ENCODE peak calls at places on chromosomes 1 and 21, in nine cellular contexts. One of them, this sample, is unnamed.
A peak's percentile ranks its signal among the peaks of the same experiment; 100 is the strongest.

GRCh38 chr1:31811605-31812004 is 4.2 kb downstream of the SPOCD1 start:
- DNase-seq in AG09319: peak; percentile 29
- DNase-seq in neural crest cell: peak; percentile 46
- DNase-seq in CD4-positive, alpha-beta T cell: no peak
- DNase-seq in AG04450: no peak
- DNase-seq in kidney: peak; percentile 45
- DNase-seq in heart left ventricle: no peak
- DNase-seq in PC-3: no peak
- DNase-seq in H9: peak; percentile 71
- DNase-seq in this sample: no peak

GRCh38 chr1:190484045-190484444 is 6.4 kb upstream of the BRINP3 start:
- DNase-seq in AG09319: no peak
- DNase-seq in neural crest cell: no peak
- DNase-seq in CD4-positive, alpha-beta T cell: no peak
- DNase-seq in AG04450: no peak
- DNase-seq in kidney: no peak
- DNase-seq in heart left ventricle: no peak
- DNase-seq in PC-3: no peak
- DNase-seq in H9: no peak
- DNase-seq in this sample: no peak

GRCh38 chr1:151347523-151348246 is 633 bp upstream of the RFX5 start:
- DNase-seq in AG09319: no peak
- DNase-seq in neural crest cell: no peak
- DNase-seq in CD4-positive, alpha-beta T cell: no peak
- DNase-seq in AG04450: no peak
- DNase-seq in kidney: no peak
- DNase-seq in heart left ventricle: no peak
- DNase-seq in PC-3: no peak
- DNase-seq in H9: no peak
- DNase-seq in this sample: no peak

GRCh38 chr1:1085171-1085841 is 11.2 kb upstream of the RNF223 start:
- DNase-seq in AG09319: no peak
- DNase-seq in neural crest cell: no peak
- DNase-seq in CD4-positive, alpha-beta T cell: no peak
- DNase-seq in AG04450: no peak
- DNase-seq in kidney: peak; percentile 64
- DNase-seq in heart left ventricle: no peak
- DNase-seq in PC-3: no peak
- DNase-seq in H9: no peak
- DNase-seq in this sample: no peak

GRCh38 chr1:205998457-205999241 is 4.5 kb downstream of the RAB7B start:
- DNase-seq in AG09319: no peak
- DNase-seq in neural crest cell: no peak
- DNase-seq in CD4-positive, alpha-beta T cell: no peak
- DNase-seq in AG04450: no peak
- DNase-seq in kidney: no peak
- DNase-seq in heart left ventricle: peak; percentile 63
- DNase-seq in PC-3: no peak
- DNase-seq in H9: no peak
- DNase-seq in this sample: peak; percentile 77

GRCh38 chr1:200428482-200429205 is 18.8 kb upstream of the ZNF281 start:
- DNase-seq in AG09319: no peak
- DNase-seq in neural crest cell: no peak
- DNase-seq in CD4-positive, alpha-beta T cell: no peak
- DNase-seq in AG04450: no peak
- DNase-seq in kidney: no peak
- DNase-seq in heart left ventricle: no peak
- DNase-seq in PC-3: peak; percentile 62
- DNase-seq in H9: no peak
- DNase-seq in this sample: no peak

GRCh38 chr1:230286890-230287269 is 139.3 kb downstream of the PGBD5 start:
- DNase-seq in AG09319: no peak
- DNase-seq in neural crest cell: no peak
- DNase-seq in CD4-positive, alpha-beta T cell: no peak
- DNase-seq in AG04450: no peak
- DNase-seq in kidney: peak; percentile 41
- DNase-seq in heart left ventricle: no peak
- DNase-seq in PC-3: no peak
- DNase-seq in H9: no peak
- DNase-seq in this sample: no peak

GRCh38 chr1:160607051-160608032 is 28.0 kb upstream of the CD84 start:
- DNase-seq in AG09319: peak; percentile 7
- DNase-seq in neural crest cell: peak; percentile 22
- DNase-seq in CD4-positive, alpha-beta T cell: peak; percentile 41
- DNase-seq in AG04450: peak; percentile 41
- DNase-seq in kidney: no peak
- DNase-seq in heart left ventricle: no peak
- DNase-seq in PC-3: peak; percentile 88
- DNase-seq in H9: peak; percentile 53
- DNase-seq in this sample: no peak

GRCh38 chr1:176880954-176881595 is 283.4 kb downstream of the ASTN1 start:
- DNase-seq in AG09319: peak; percentile 25
- DNase-seq in neural crest cell: peak; percentile 87
- DNase-seq in CD4-positive, alpha-beta T cell: peak; percentile 16
- DNase-seq in AG04450: peak; percentile 45
- DNase-seq in kidney: peak; percentile 77
- DNase-seq in heart left ventricle: peak; percentile 71
- DNase-seq in PC-3: peak; percentile 76
- DNase-seq in H9: peak; percentile 81
- DNase-seq in this sample: peak; percentile 42

GRCh38 chr1:187877220-187877619 is 1048.5 kb downstream of the PLA2G4A start:
- DNase-seq in AG09319: no peak
- DNase-seq in neural crest cell: no peak
- DNase-seq in CD4-positive, alpha-beta T cell: no peak
- DNase-seq in AG04450: no peak
- DNase-seq in kidney: no peak
- DNase-seq in heart left ventricle: no peak
- DNase-seq in PC-3: no peak
- DNase-seq in H9: no peak
- DNase-seq in this sample: no peak

GRCh38 chr1:25837253-25837875 is 17.6 kb downstream of the MTFR1L start:
- DNase-seq in AG09319: no peak
- DNase-seq in neural crest cell: no peak
- DNase-seq in CD4-positive, alpha-beta T cell: no peak
- DNase-seq in AG04450: no peak
- DNase-seq in kidney: no peak
- DNase-seq in heart left ventricle: no peak
- DNase-seq in PC-3: peak; percentile 52
- DNase-seq in H9: no peak
- DNase-seq in this sample: no peak

GRCh38 chr1:115765091-115765490 is 3.4 kb downstream of the CASQ2 start:
- DNase-seq in AG09319: no peak
- DNase-seq in neural crest cell: no peak
- DNase-seq in CD4-positive, alpha-beta T cell: no peak
- DNase-seq in AG04450: no peak
- DNase-seq in kidney: no peak
- DNase-seq in heart left ventricle: no peak
- DNase-seq in PC-3: no peak
- DNase-seq in H9: no peak
- DNase-seq in this sample: no peak

GRCh38 chr1:77866296-77866695 is 22.1 kb upstream of the NEXN start:
- DNase-seq in AG09319: no peak
- DNase-seq in neural crest cell: no peak
- DNase-seq in CD4-positive, alpha-beta T cell: no peak
- DNase-seq in AG04450: no peak
- DNase-seq in kidney: no peak
- DNase-seq in heart left ventricle: no peak
- DNase-seq in PC-3: peak; percentile 61
- DNase-seq in H9: no peak
- DNase-seq in this sample: no peak

GRCh38 chr1:225748479-225748878 is 29.1 kb upstream of the SRP9 start:
- DNase-seq in AG09319: no peak
- DNase-seq in neural crest cell: no peak
- DNase-seq in CD4-positive, alpha-beta T cell: no peak
- DNase-seq in AG04450: no peak
- DNase-seq in kidney: no peak
- DNase-seq in heart left ventricle: no peak
- DNase-seq in PC-3: no peak
- DNase-seq in H9: no peak
- DNase-seq in this sample: no peak

DNA sequence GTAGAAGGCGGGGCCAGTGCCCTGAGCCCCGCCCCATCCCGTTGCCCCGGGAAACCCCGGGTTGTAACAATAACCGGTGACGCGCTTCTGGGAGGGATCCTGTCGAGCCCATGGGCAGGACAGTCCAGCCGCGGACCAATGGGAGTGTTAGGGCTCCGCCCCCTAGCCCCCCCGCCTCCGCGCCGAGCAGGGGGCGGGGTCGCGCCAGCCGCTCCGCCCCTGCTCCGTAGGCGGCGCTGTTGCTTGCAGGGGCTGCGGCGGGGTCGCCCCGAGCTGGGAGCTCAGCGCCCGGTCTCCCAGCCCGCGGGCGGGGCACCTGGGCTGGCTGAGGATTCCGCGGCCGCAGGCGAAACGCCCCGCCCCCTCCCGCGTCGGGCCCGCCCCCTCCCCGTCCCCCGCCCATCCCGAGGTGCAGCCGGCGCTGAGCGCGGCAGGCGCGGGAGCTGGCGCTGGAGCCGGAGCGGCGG is at the start of gene FOXO6:
- DNase-seq in AG09319: peak; percentile 84
- DNase-seq in neural crest cell: peak; percentile 95
- DNase-seq in CD4-positive, alpha-beta T cell: peak; percentile 89
- DNase-seq in AG04450: peak; percentile 82
- DNase-seq in kidney: peak; percentile 99
- DNase-seq in heart left ventricle: peak; percentile 100
- DNase-seq in PC-3: peak; percentile 99
- DNase-seq in H9: peak; percentile 99
- DNase-seq in this sample: peak; percentile 97
- TF ChIP-seq CTCF in AG09319: peak; percentile 4
- TF ChIP-seq CTCF in neural crest cell: peak; percentile 71
- TF ChIP-seq CTCF in CD4-positive, alpha-beta T cell: peak; percentile 18
- TF ChIP-seq CTCF in AG04450: peak; percentile 15
- TF ChIP-seq CTCF in kidney: peak; percentile 38
- TF ChIP-seq CTCF in heart left ventricle: peak; percentile 60
- TF ChIP-seq CTCF in PC-3: peak; percentile 19
- TF ChIP-seq CTCF in H9: peak; percentile 77
- TF ChIP-seq CTCF in this sample: peak; percentile 80

DNA sequence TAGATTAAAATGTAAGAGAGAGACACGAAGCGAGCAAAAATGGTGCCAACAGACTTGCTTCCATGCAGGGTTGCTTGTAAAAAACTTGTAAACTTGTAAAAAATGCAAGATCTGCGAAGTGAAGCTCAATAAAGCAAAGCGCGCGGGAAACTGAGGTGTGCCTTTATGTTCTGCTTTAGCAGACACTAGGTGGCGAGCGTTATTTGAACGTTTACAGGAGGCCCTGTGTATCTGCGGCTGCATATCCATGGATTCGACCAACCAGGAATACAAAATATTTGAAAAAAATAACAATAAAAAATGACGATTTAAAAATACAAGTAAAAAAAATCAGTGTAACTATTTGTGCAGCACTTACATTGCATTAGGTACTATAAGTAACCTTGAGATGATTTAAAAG is 1.5 kb downstream of the UBE2G2 start:
- DNase-seq in AG09319: no peak
- DNase-seq in neural crest cell: no peak
- DNase-seq in CD4-positive, alpha-beta T cell: no peak
- DNase-seq in AG04450: no peak
- DNase-seq in kidney: no peak
- DNase-seq in heart left ventricle: no peak
- DNase-seq in PC-3: peak; percentile 75
- DNase-seq in H9: no peak
- DNase-seq in this sample: no peak
- TF ChIP-seq CTCF in AG09319: peak; percentile 42
- TF ChIP-seq CTCF in neural crest cell: peak; percentile 58
- TF ChIP-seq CTCF in CD4-positive, alpha-beta T cell: no peak
- TF ChIP-seq CTCF in AG04450: peak; percentile 58
- TF ChIP-seq CTCF in kidney: peak; percentile 28
- TF ChIP-seq CTCF in heart left ventricle: peak; percentile 25
- TF ChIP-seq CTCF in PC-3: peak; percentile 80
- TF ChIP-seq CTCF in H9: peak; percentile 62
- TF ChIP-seq CTCF in this sample: peak; percentile 34

DNA sequence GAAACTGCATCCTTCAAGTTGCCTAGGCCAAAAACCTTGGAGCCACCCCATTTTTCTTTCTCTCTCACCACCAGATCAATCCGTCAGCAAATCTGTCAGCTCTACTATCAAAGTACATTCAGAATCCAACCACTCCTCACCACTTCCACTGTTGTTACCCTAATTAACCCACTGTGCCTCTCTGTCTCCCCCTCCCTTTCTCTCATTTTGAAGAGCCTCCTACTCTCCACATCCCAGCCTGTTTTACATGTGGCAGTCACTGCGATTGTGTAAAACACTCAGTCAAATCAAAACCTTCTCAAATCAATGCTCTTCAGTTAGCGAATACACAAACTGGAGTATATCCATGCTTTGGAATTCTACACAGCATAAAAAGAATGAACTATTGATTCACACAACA is 33.1 kb downstream of the ZNF684 start:
- DNase-seq in AG09319: no peak
- DNase-seq in neural crest cell: no peak
- DNase-seq in CD4-positive, alpha-beta T cell: no peak
- DNase-seq in AG04450: no peak
- DNase-seq in kidney: no peak
- DNase-seq in heart left ventricle: no peak
- DNase-seq in PC-3: no peak
- DNase-seq in H9: no peak
- DNase-seq in this sample: no peak
- TF ChIP-seq CTCF in AG09319: no peak
- TF ChIP-seq CTCF in neural crest cell: no peak
- TF ChIP-seq CTCF in CD4-positive, alpha-beta T cell: no peak
- TF ChIP-seq CTCF in AG04450: no peak
- TF ChIP-seq CTCF in kidney: no peak
- TF ChIP-seq CTCF in heart left ventricle: no peak
- TF ChIP-seq CTCF in PC-3: no peak
- TF ChIP-seq CTCF in H9: no peak
- TF ChIP-seq CTCF in this sample: no peak

GRCh38 chr1:223810586-223810985 is 35.2 kb downstream of the TP53BP2 start:
- DNase-seq in AG09319: no peak
- DNase-seq in neural crest cell: no peak
- DNase-seq in CD4-positive, alpha-beta T cell: no peak
- DNase-seq in AG04450: no peak
- DNase-seq in kidney: no peak
- DNase-seq in heart left ventricle: no peak
- DNase-seq in PC-3: no peak
- DNase-seq in H9: no peak
- DNase-seq in this sample: no peak

GRCh38 chr1:223815865-223816264 is 29.9 kb downstream of the TP53BP2 start:
- DNase-seq in AG09319: no peak
- DNase-seq in neural crest cell: no peak
- DNase-seq in CD4-positive, alpha-beta T cell: no peak
- DNase-seq in AG04450: no peak
- DNase-seq in kidney: no peak
- DNase-seq in heart left ventricle: no peak
- DNase-seq in PC-3: peak; percentile 92
- DNase-seq in H9: no peak
- DNase-seq in this sample: no peak

GRCh38 chr1:223815020-223815853 is 30.5 kb downstream of the TP53BP2 start:
- DNase-seq in AG09319: no peak
- DNase-seq in neural crest cell: no peak
- DNase-seq in CD4-positive, alpha-beta T cell: no peak
- DNase-seq in AG04450: no peak
- DNase-seq in kidney: no peak
- DNase-seq in heart left ventricle: no peak
- DNase-seq in PC-3: no peak
- DNase-seq in H9: no peak
- DNase-seq in this sample: no peak

GRCh38 chr1:223813645-223814044 is 32.1 kb downstream of the TP53BP2 start:
- DNase-seq in AG09319: no peak
- DNase-seq in neural crest cell: no peak
- DNase-seq in CD4-positive, alpha-beta T cell: no peak
- DNase-seq in AG04450: no peak
- DNase-seq in kidney: no peak
- DNase-seq in heart left ventricle: no peak
- DNase-seq in PC-3: no peak
- DNase-seq in H9: no peak
- DNase-seq in this sample: no peak

GRCh38 chr1:223811634-223812101 is 34.1 kb downstream of the TP53BP2 start:
- DNase-seq in AG09319: no peak
- DNase-seq in neural crest cell: no peak
- DNase-seq in CD4-positive, alpha-beta T cell: no peak
- DNase-seq in AG04450: no peak
- DNase-seq in kidney: no peak
- DNase-seq in heart left ventricle: no peak
- DNase-seq in PC-3: peak; percentile 79
- DNase-seq in H9: no peak
- DNase-seq in this sample: no peak
- TF ChIP-seq CTCF in AG09319: peak; percentile 49
- TF ChIP-seq CTCF in neural crest cell: peak; percentile 68
- TF ChIP-seq CTCF in CD4-positive, alpha-beta T cell: peak; percentile 73
- TF ChIP-seq CTCF in AG04450: peak; percentile 44
- TF ChIP-seq CTCF in kidney: peak; percentile 50
- TF ChIP-seq CTCF in heart left ventricle: peak; percentile 45
- TF ChIP-seq CTCF in PC-3: peak; percentile 85
- TF ChIP-seq CTCF in H9: peak; percentile 56
- TF ChIP-seq CTCF in this sample: peak; percentile 52

This sample was measured in gastrocnemius medialis.